ENCODE peak calls at places on chromosomes 13 and 19, in four cellular contexts. C is MCF 10A, J is mucosa of gallbladder, Z is choroid plexus epithelial cell. U is an unnamed sample.

GRCh38 chr13:110564472-110564985 is 3.0 kb upstream of the RAB20 start:
- DNase-seq in J (no peak), Z (no peak), C (no peak), U (no peak)

GRCh38 chr13:24624801-24625231 is 55.4 kb upstream of the ATP12A start:
- DNase-seq in C (no peak), Z (no peak), J (peak), U (no peak)

GRCh38 chr13:40096357-40096911 is 441.0 kb downstream of the COG6 start:
- DNase-seq in C (no peak), Z (no peak), J (no peak), U (no peak)

GRCh38 chr13:94351292-94352000 is 128.0 kb downstream of the DCT start:
- DNase-seq in J (no peak), C (no peak), Z (peak), U (peak)

GRCh38 chr13:110922506-110922905 is 7.6 kb upstream of the ANKRD10 start:
- DNase-seq in C (no peak), Z (no peak), J (no peak), U (no peak)

GRCh38 chr13:19085876-19086275 is 95.7 kb downstream of the TUBA3C start:
- DNase-seq in Z (no peak), C (no peak), J (no peak), U (no peak)

GRCh38 chr19:6654347-6655310 is 15.3 kb downstream of the TNFSF14 start:
- DNase-seq in J (no peak), C (no peak), Z (no peak), U (no peak)

GRCh38 chr19:4077800-4078683 is 11.3 kb upstream of the ZBTB7A start:
- DNase-seq in Z (no peak), C (peak), J (no peak), U (no peak)

GRCh38 chr19:16030964-16031871 is 45.1 kb upstream of the TPM4 start:
- DNase-seq in Z (no peak), J (no peak), C (no peak), U (no peak)

GRCh38 chr19:33905937-33906577 is 109.4 kb downstream of the KCTD15 start:
- DNase-seq in C (peak), J (peak), Z (peak), U (no peak)

GRCh38 chr13:46866150-46866549 is 30.7 kb downstream of the HTR2A start:
- DNase-seq in C (peak), J (peak), Z (peak), U (peak)

GRCh38 chr19:8897106-8897505 is 64.9 kb downstream of the MBD3L1 start:
- DNase-seq in J (no peak), C (no peak), Z (no peak), U (no peak)

GRCh38 chr13:46961719-46962118 is 64.9 kb upstream of the HTR2A start:
- DNase-seq in J (no peak), Z (peak), C (peak), U (peak)

GRCh38 chr13:25179011-25179410 is 6.9 kb upstream of the AMER2 start:
- DNase-seq in Z (no peak), J (no peak), C (no peak), U (no peak)

GRCh38 chr19:14758816-14759215 is 19.5 kb downstream of the ADGRE2 start:
- DNase-seq in Z (peak), J (no peak), C (peak), U (no peak)

GRCh38 chr19:51127755-51128154 is 3.0 kb downstream of the SIGLEC9 start:
- DNase-seq in Z (peak), C (no peak), J (no peak), U (peak)

GRCh38 chr19:46783670-46784069 is 4.7 kb downstream of the SLC1A5 start:
- DNase-seq in J (no peak), C (peak), Z (no peak), U (no peak)

GRCh38 chr13:47049276-47049989 is 152.6 kb upstream of the HTR2A start:
- DNase-seq in C (no peak), Z (peak), J (no peak), U (peak)

GRCh38 chr13:99386495-99386894 is 79.3 kb upstream of the GPR183 start:
- DNase-seq in J (no peak), C (no peak), Z (no peak), U (no peak)

GRCh38 chr19:1621021-1621420 is 15.8 kb upstream of the UQCR11 start:
- DNase-seq in C (no peak), J (no peak), Z (no peak), U (no peak)

GRCh38 chr19:47110521-47111080 is 3.0 kb downstream of the ZC3H4 start:
- DNase-seq in Z (no peak), J (no peak), C (peak), U (no peak)

GRCh38 chr13:79451500-79451962 is 29.4 kb upstream of the NDFIP2 start:
- DNase-seq in C (peak), Z (peak), J (peak), U (peak)

GRCh38 chr19:34712606-34713261 is 21.3 kb upstream of the ZNF181 start:
- DNase-seq in J (peak), C (peak), Z (peak), U (peak)

GRCh38 chr19:6521718-6522646 is 8.8 kb upstream of the TNFSF9 start:
- DNase-seq in Z (no peak), C (peak), J (no peak), U (no peak)

GRCh38 chr13:37960427-37960826 is 90.9 kb upstream of the TRPC4 start:
- DNase-seq in C (no peak), J (no peak), Z (peak), U (peak)

GRCh38 chr13:44401577-44401976 is 28.0 kb downstream of the SERP2 start:
- DNase-seq in C (no peak), J (no peak), Z (no peak), U (no peak)

GRCh38 chr19:17081672-17082630 is 6.4 kb downstream of the MYO9B start:
- DNase-seq in Z (peak), J (no peak), C (no peak), U (no peak)

GRCh38 chr19:55640043-55640576 is 692 bp upstream of the ZNF580 start:
- DNase-seq in J (peak), Z (peak), C (no peak), U (peak)